ENCODE peak calls at places on chromosome 1, in four cellular contexts. B is prostate gland, Z is breast epithelium, Q is transverse colon. O is an unnamed sample.

GRCh38 chr1:214895226-214895625 is 187.3 kb upstream of the KCNK2 start:
- DNase-seq in Z (no peak), B (no peak), Q (no peak), O (no peak)

GRCh38 chr1:228155596-228156517 is 6.1 kb downstream of the GJC2 start:
- DNase-seq in B (no peak), Z (no peak), Q (no peak), O (no peak)

GRCh38 chr1:221783936-221784335 is 42.0 kb upstream of the DUSP10 start:
- DNase-seq in B (no peak), Z (no peak), Q (no peak), O (no peak)

GRCh38 chr1:39087109-39087834 is 61.1 kb downstream of the NDUFS5 start:
- DNase-seq in Z (no peak), Q (no peak), B (no peak), O (no peak)

GRCh38 chr1:190474010-190474409 is 3.7 kb downstream of the BRINP3 start:
- DNase-seq in Q (no peak), Z (no peak), B (no peak), O (no peak)

GRCh38 chr1:93878501-93878888 is 511 bp downstream of the DNTTIP2 start:
- DNase-seq in Q (peak), Z (peak), B (peak), O (no peak)

GRCh38 chr1:93829061-93829460 is 49.9 kb downstream of the DNTTIP2 start:
- DNase-seq in B (no peak), Q (no peak), Z (no peak), O (peak)

GRCh38 chr1:197967066-197967465 is 49.9 kb downstream of the LHX9 start:
- DNase-seq in Q (no peak), Z (no peak), B (no peak), O (no peak)

GRCh38 chr1:29258974-29259801 is 22.9 kb downstream of the PTPRU start:
- DNase-seq in Q (no peak), B (no peak), Z (no peak), O (no peak)

GRCh38 chr1:214571281-214571680 is 19.9 kb upstream of the PTPN14 start:
- DNase-seq in Z (no peak), B (no peak), Q (no peak), O (no peak)

GRCh38 chr1:17892225-17892624 is 137.1 kb downstream of the ACTL8 start:
- DNase-seq in Q (no peak), Z (peak), B (peak), O (no peak)

GRCh38 chr1:30028283-30028682 is 695.1 kb downstream of the MATN1 start:
- DNase-seq in B (no peak), Q (no peak), Z (no peak), O (peak)

GRCh38 chr1:53043271-53043670 is 18.7 kb upstream of the PODN start:
- DNase-seq in B (no peak), Z (no peak), Q (no peak), O (no peak)

GRCh38 chr1:234973426-234974250 is 155.0 kb downstream of the TOMM20 start:
- DNase-seq in Q (no peak), Z (no peak), B (peak), O (no peak)

GRCh38 chr1:234975941-234976871 is 152.4 kb downstream of the TOMM20 start:
- DNase-seq in B (no peak), Z (no peak), Q (no peak), O (no peak)

GRCh38 chr1:234976880-234977680 is 151.6 kb downstream of the TOMM20 start:
- DNase-seq in Z (no peak), B (no peak), Q (no peak), O (no peak)

GRCh38 chr1:234977891-234978396 is 150.7 kb downstream of the TOMM20 start:
- DNase-seq in Z (no peak), B (no peak), Q (no peak), O (no peak)

DNA sequence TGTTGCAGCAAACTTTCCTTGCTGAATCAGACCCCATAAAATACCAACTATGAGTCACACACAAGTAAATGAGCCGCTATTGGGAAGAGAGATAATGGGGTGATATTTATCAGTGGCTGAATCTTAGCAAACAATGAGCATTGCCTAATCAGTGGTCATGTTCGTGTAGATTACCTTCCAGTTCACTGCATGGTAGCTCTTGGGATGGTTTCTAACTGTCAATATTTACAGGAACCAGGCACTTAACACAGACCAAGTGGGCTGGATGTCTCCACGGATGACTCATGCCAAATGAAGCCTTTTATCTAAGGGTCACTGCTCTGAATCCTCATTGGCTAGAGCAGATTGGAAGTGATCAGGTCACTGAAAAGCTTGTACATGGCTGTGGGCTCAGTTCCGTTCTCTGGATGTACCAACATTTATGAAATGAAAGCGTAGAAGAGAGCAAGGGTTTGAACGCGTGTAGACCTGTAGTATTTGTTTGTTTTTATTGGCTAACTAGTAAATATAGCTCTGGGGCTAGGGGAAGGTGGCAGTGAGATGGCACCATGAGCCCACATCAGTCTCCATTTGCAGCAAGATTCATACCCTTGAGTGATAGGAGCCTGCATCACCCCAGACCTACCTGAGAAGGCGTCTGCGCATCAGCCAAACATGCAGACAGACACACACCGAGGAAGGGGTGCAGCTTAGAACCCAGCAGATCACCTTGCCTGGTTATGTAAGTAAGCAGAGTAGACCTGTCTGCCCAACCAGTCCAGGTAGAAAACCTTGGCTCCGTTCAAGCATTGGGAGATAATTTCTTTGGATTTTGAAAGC is 153.3 kb downstream of the TOMM20 start:
- DNase-seq in Z (no peak), Q (no peak), B (no peak), O (no peak)
- TF ChIP-seq POLR2AphosphoS5 in Z (no peak), Q (peak), B (peak), O (no peak)

GRCh38 chr1:206769331-206769731 is 1.2 kb upstream of the IL19 start:
- DNase-seq in B (no peak), Q (peak), Z (no peak), O (no peak)
- TF ChIP-seq POLR2AphosphoS5 in B (no peak), Q (no peak), Z (no peak), O (no peak)

DNA sequence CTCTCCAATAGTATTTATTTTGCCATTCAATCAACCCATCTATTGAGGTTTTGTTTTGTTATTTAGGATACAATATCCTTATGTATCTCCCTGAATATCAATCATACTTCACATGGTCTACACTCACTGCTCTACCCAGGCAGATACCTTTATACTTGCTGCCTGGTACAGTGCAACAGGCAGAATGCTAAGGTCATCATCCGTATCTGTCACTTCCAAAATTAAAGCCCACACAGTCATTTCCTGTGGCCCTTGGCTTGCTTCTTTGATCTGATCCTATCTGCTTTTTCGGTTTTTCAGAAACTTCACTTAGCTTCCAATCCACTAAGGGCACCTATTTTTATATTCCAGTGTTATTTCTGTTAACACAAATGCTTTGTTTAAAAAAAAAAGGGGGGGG is 22.3 kb upstream of the ZZZ3 start:
- DNase-seq in B (no peak), Q (no peak), Z (no peak), O (no peak)
- TF ChIP-seq POLR2AphosphoS5 in B (no peak), Q (no peak), Z (no peak), O (no peak)

GRCh38 chr1:27049607-27050006 is 37.0 kb upstream of the TENT5B start:
- DNase-seq in B (no peak), Q (no peak), Z (no peak), O (no peak)
- TF ChIP-seq POLR2AphosphoS5 in B (no peak), Q (no peak), Z (no peak), O (no peak)

GRCh38 chr1:186240436-186240835 is 134.6 kb downstream of the TPR start:
- DNase-seq in Q (no peak), Z (no peak), B (no peak), O (no peak)
- TF ChIP-seq POLR2AphosphoS5 in Q (no peak), Z (no peak), B (no peak), O (no peak)